ENCODE peak calls at places on chromosomes 7 and 10, in ten cellular contexts. O is GM04504; G is right cardiac atrium; L is progenitor cell of endocrine pancreas; H is stimulated activated CD4-positive, alpha-beta T cell treated with anti-CD3 and anti-CD28 coated beads, Interleukin-15, amount 100 ng/mL, for 24 hours; R is NCI-H446 treated with DMSO at 0.1 percent for 48 hours; T is Kasumi-1; N is activated naive CD8-positive, alpha-beta T cell treated with anti-CD3 and anti-CD28 coated beads, Interleukin-2, amount 50 U/mL, for 16 hours; U is fibroblast of the aortic adventitia; Y is mesothelial cell of epicardium. A is an unnamed sample.

GRCh38 chr7:11450246-11450645 is 381.8 kb downstream of the THSD7A start:
- DNase-seq in O (no peak), G (no peak), L (no peak), H (no peak), R (no peak), T (no peak), N (no peak), U (no peak), Y (no peak), A (no peak)

GRCh38 chr10:69800109-69800508 is 1.6 kb upstream of the COL13A1 start:
- DNase-seq in O (no peak), G (no peak), L (peak), H (peak), R (no peak), T (peak), N (no peak), U (peak), Y (no peak), A (peak)

GRCh38 chr10:95391164-95391563 is 100.4 kb upstream of the PDLIM1 start:
- DNase-seq in O (no peak), G (no peak), L (no peak), H (no peak), R (no peak), T (no peak), N (no peak), U (no peak), Y (no peak), A (no peak)

GRCh38 chr10:126421745-126422144 is 33.5 kb upstream of the ADAM12 start:
- DNase-seq in O (peak), G (peak), L (no peak), H (no peak), R (no peak), T (no peak), N (no peak), U (peak), Y (no peak), A (no peak)

GRCh38 chr7:130141161-130141857 is 63.9 kb downstream of the TMEM209 start:
- DNase-seq in O (peak), G (peak), L (peak), H (peak), R (no peak), T (no peak), N (no peak), U (peak), Y (peak), A (no peak)

GRCh38 chr10:551489-552252 is 137.8 kb downstream of the DIP2C start:
- DNase-seq in O (no peak), G (no peak), L (no peak), H (no peak), R (no peak), T (no peak), N (no peak), U (no peak), Y (no peak), A (no peak)

GRCh38 chr10:117320050-117320665 is 55.1 kb downstream of the PDZD8 start:
- DNase-seq in O (no peak), G (no peak), L (no peak), H (no peak), R (no peak), T (peak), N (no peak), U (peak), Y (no peak), A (no peak)

GRCh38 chr7:20304366-20304765 is 26.3 kb upstream of the ITGB8 start:
- DNase-seq in O (no peak), G (no peak), L (no peak), H (no peak), R (no peak), T (no peak), N (no peak), U (no peak), Y (no peak), A (no peak)

GRCh38 chr7:141302617-141303016 is 228.8 kb downstream of the TMEM178B start:
- DNase-seq in O (no peak), G (no peak), L (no peak), H (no peak), R (no peak), T (no peak), N (no peak), U (no peak), Y (no peak), A (no peak)

GRCh38 chr7:92448185-92448747 is 984 bp downstream of the GATAD1 start:
- DNase-seq in O (peak), G (peak), L (no peak), H (peak), R (peak), T (peak), N (peak), U (peak), Y (peak), A (peak)

GRCh38 chr7:55951637-55952351 is at the start of gene MRPS17:
- DNase-seq in O (peak), G (peak), L (peak), H (peak), R (peak), T (peak), N (peak), U (peak), Y (peak), A (peak)

GRCh38 chr10:99854860-99855259 is 72.4 kb downstream of the ABCC2 start:
- DNase-seq in O (peak), G (no peak), L (no peak), H (no peak), R (no peak), T (peak), N (no peak), U (peak), Y (no peak), A (peak)

GRCh38 chr7:88106430-88106829 is 113.4 kb downstream of the SRI start:
- DNase-seq in O (no peak), G (no peak), L (no peak), H (peak), R (no peak), T (no peak), N (no peak), U (no peak), Y (no peak), A (no peak)

GRCh38 chr7:108093903-108094302 is 36.3 kb downstream of the LAMB4 start:
- DNase-seq in O (no peak), G (peak), L (no peak), H (no peak), R (no peak), T (no peak), N (no peak), U (peak), Y (no peak), A (no peak)

GRCh38 chr7:70317356-70317755 is 719.1 kb downstream of the AUTS2 start:
- DNase-seq in O (no peak), G (no peak), L (no peak), H (no peak), R (peak), T (no peak), N (no peak), U (peak), Y (no peak), A (no peak)

GRCh38 chr7:138044897-138045296 is 31.4 kb upstream of the AKR1D1 start:
- DNase-seq in O (no peak), G (no peak), L (no peak), H (no peak), R (no peak), T (no peak), N (no peak), U (no peak), Y (no peak), A (no peak)

GRCh38 chr7:27516415-27516814 is 146.3 kb downstream of the HIBADH start:
- DNase-seq in O (no peak), G (no peak), L (no peak), H (no peak), R (no peak), T (no peak), N (no peak), U (no peak), Y (no peak), A (no peak)

GRCh38 chr10:26881600-26882331 is 21.0 kb upstream of the ABI1 start:
- DNase-seq in O (peak), G (no peak), L (no peak), H (no peak), R (peak), T (peak), N (no peak), U (peak), Y (no peak), A (peak)

GRCh38 chr10:71713135-71714040 is 6.2 kb downstream of the C10orf105 start:
- DNase-seq in O (peak), G (peak), L (no peak), H (peak), R (no peak), T (peak), N (no peak), U (peak), Y (no peak), A (peak)

GRCh38 chr10:129968937-129969527 is 5.0 kb upstream of the EBF3 start:
- DNase-seq in O (no peak), G (peak), L (peak), H (peak), R (no peak), T (no peak), N (no peak), U (peak), Y (no peak), A (peak)

GRCh38 chr7:96667026-96667425 is 42.6 kb downstream of the SEM1 start:
- DNase-seq in O (no peak), G (no peak), L (no peak), H (no peak), R (no peak), T (no peak), N (no peak), U (no peak), Y (no peak), A (no peak)

GRCh38 chr10:110056822-110057221 is 49.0 kb downstream of the ADD3 start:
- DNase-seq in O (peak), G (no peak), L (no peak), H (no peak), R (no peak), T (no peak), N (no peak), U (peak), Y (no peak), A (no peak)

GRCh38 chr7:139698278-139698677 is 79.5 kb downstream of the HIPK2 start:
- DNase-seq in O (no peak), G (no peak), L (no peak), H (no peak), R (no peak), T (no peak), N (no peak), U (no peak), Y (no peak), A (no peak)